ENCODE peak calls at places on chromosomes 4 and X, in five cellular contexts. K is mesenchymal stem cell, T is H9, S is mesendoderm, A is IMR-90. M is an unnamed sample.

GRCh38 chr4:108861339-108861738 is 98.5 kb upstream of the ETNPPL start:
- DNase-seq in A (peak; percentile 24), K (no peak), S (peak; percentile 48), T (peak; percentile 45), M (no peak)

GRCh38 chr4:56181140-56181950 is 205.9 kb downstream of the AASDH start:
- DNase-seq in A (no peak), K (no peak), S (peak; percentile 64), T (no peak), M (no peak)

GRCh38 chr4:156746111-156746510 is 225.5 kb downstream of the PDGFC start:
- DNase-seq in S (no peak), K (no peak), T (no peak), A (no peak), M (no peak)

GRCh38 chrX:15674514-15674898 is 9.9 kb upstream of the CLTRN start:
- DNase-seq in K (peak; percentile 95), T (no peak), A (peak; percentile 96), S (no peak), M (peak; percentile 80)

GRCh38 chrX:34546366-34546765 is 110.7 kb downstream of the TMEM47 start:
- DNase-seq in S (no peak), T (no peak), A (no peak), K (no peak), M (no peak)

GRCh38 chrX:24025741-24026402 is 1.1 kb downstream of the KLHL15 start:
- DNase-seq in S (peak; percentile 70), A (peak; percentile 81), K (peak; percentile 76), T (peak; percentile 70), M (no peak)

GRCh38 chr4:118326585-118326984 is 26.2 kb downstream of the PRSS12 start:
- DNase-seq in T (no peak), A (no peak), K (no peak), S (no peak), M (no peak)

GRCh38 chrX:22674947-22675346 is 324.8 kb upstream of the DDX53 start:
- DNase-seq in K (no peak), A (no peak), T (no peak), S (no peak), M (no peak)

GRCh38 chr4:1834047-1834769 is 21.7 kb downstream of the LETM1 start:
- DNase-seq in K (no peak), T (no peak), A (no peak), S (no peak), M (no peak)

GRCh38 chrX:104435249-104435648 is 130.8 kb upstream of the IL1RAPL2 start:
- DNase-seq in S (no peak), A (no peak), K (no peak), T (no peak), M (no peak)

GRCh38 chr4:38529189-38530115 is 134.5 kb upstream of the KLF3 start:
- DNase-seq in K (no peak), A (no peak), S (peak; percentile 15), T (no peak), M (no peak)

GRCh38 chrX:3514996-3515395 is 168.5 kb upstream of the MXRA5 start:
- DNase-seq in K (no peak), A (peak; percentile 50), S (no peak), T (no peak), M (no peak)

GRCh38 chrX:124362072-124362471 is 15.7 kb downstream of the SH2D1A start:
- DNase-seq in S (no peak), K (no peak), A (no peak), T (no peak), M (no peak)

GRCh38 chrX:68503830-68504229 is 5.0 kb downstream of the YIPF6 start:
- DNase-seq in T (no peak), K (no peak), S (no peak), A (peak; percentile 17), M (no peak)

GRCh38 chr4:105944535-105944934 is 49.3 kb downstream of the NPNT start:
- DNase-seq in K (no peak), T (no peak), S (no peak), A (peak; percentile 12), M (no peak)

GRCh38 chr4:55736605-55737183 is 82.9 kb upstream of the EXOC1L start:
- DNase-seq in T (no peak), S (no peak), A (peak; percentile 3), K (no peak), M (no peak)

GRCh38 chr4:24126776-24127175 is 236.9 kb upstream of the PPARGC1A start:
- DNase-seq in S (no peak), A (no peak), K (no peak), T (no peak), M (no peak)

GRCh38 chr4:42150653-42151567 is 1.5 kb downstream of the BEND4 start:
- DNase-seq in S (peak; percentile 42), K (peak; percentile 7), T (peak; percentile 38), A (no peak), M (peak; percentile 3)

GRCh38 chr4:6351246-6352000 is 81.8 kb downstream of the WFS1 start:
- DNase-seq in S (no peak), K (no peak), A (no peak), T (no peak), M (no peak)

GRCh38 chrX:15751160-15751819 is 13.2 kb downstream of the CA5B start:
- DNase-seq in S (no peak), K (peak; percentile 88), T (no peak), A (peak; percentile 56), M (no peak)

GRCh38 chrX:45743081-45743533 is 542.4 kb upstream of the DIPK2B start:
- DNase-seq in K (peak; percentile 70), T (peak; percentile 40), S (peak; percentile 49), A (peak; percentile 75), M (no peak)

GRCh38 chrX:34467437-34467836 is 189.6 kb downstream of the TMEM47 start:
- DNase-seq in S (no peak), K (no peak), T (no peak), A (no peak), M (no peak)

GRCh38 chrX:10570601-10571000 is 49.8 kb downstream of the MID1 start:
- DNase-seq in K (no peak), A (no peak), T (no peak), S (no peak), M (no peak)

GRCh38 chr4:153246446-153247115 is 42.3 kb downstream of the TRIM2 start:
- DNase-seq in A (no peak), K (no peak), T (no peak), S (no peak), M (no peak)

GRCh38 chrX:136847874-136848273 is 32.7 kb downstream of the RBMX start:
- DNase-seq in T (no peak), S (no peak), A (peak; percentile 73), K (no peak), M (no peak)

GRCh38 chr4:28357985-28358384 is 1497.3 kb downstream of the STIM2 start:
- DNase-seq in S (peak; percentile 71), K (no peak), A (peak; percentile 39), T (peak; percentile 40), M (peak; percentile 21)

GRCh38 chr4:159296061-159296460 is 193.2 kb downstream of the RAPGEF2 start:
- DNase-seq in S (no peak), K (peak; percentile 74), T (no peak), A (peak; percentile 85), M (no peak)

GRCh38 chr4:121885115-121885514 is 14.8 kb upstream of the BBS7 start:
- DNase-seq in S (no peak), K (no peak), T (no peak), A (no peak), M (no peak)

GRCh38 chrX:131675596-131676194 is 131.8 kb downstream of the OR13H1 start:
- DNase-seq in S (peak; percentile 49), K (peak; percentile 34), T (peak; percentile 27), A (peak; percentile 1), M (peak; percentile 3)

GRCh38 chr4:165207016-165207430 is 338 bp upstream of the KLHL2 start:
- DNase-seq in A (peak; percentile 31), S (peak; percentile 46), K (no peak), T (peak; percentile 33), M (peak; percentile 20)

GRCh38 chr4:24722026-24722568 is 73.3 kb upstream of the SOD3 start:
- DNase-seq in S (peak; percentile 38), T (no peak), K (no peak), A (no peak), M (no peak)

GRCh38 chr4:6732441-6733357 is 16.7 kb downstream of the BLOC1S4 start:
- DNase-seq in S (peak; percentile 68), K (peak; percentile 88), A (peak; percentile 94), T (no peak), M (no peak)

GRCh38 chrX:28854637-28855036 is 267.4 kb downstream of the IL1RAPL1 start:
- DNase-seq in A (peak; percentile 39), K (no peak), T (no peak), S (no peak), M (no peak)

GRCh38 chr4:18938343-18939109 is 917.0 kb upstream of the LCORL start:
- DNase-seq in K (no peak), S (peak; percentile 22), A (no peak), T (no peak), M (no peak)

GRCh38 chrX:40083979-40084359 is 13.8 kb downstream of the BCOR start:
- DNase-seq in S (no peak), A (no peak), T (no peak), K (no peak), M (no peak)
- H3K9ac ChIP-seq in S (peak overlapping the region; percentile 57), A (no peak overlapping the region), T (no peak overlapping the region), K (peak overlapping the region; percentile 71), M (no peak overlapping the region)

GRCh38 chr4:140047781-140048180 is 106.2 kb downstream of the MAML3 start:
- DNase-seq in A (no peak), T (no peak), K (no peak), S (no peak), M (no peak)
- H3K18ac ChIP-seq in A (peak overlapping the region; percentile 13), T (no peak overlapping the region), K (no peak overlapping the region), S (peak overlapping the region; percentile 81), M (peak overlapping the region; percentile 15)

DNA sequence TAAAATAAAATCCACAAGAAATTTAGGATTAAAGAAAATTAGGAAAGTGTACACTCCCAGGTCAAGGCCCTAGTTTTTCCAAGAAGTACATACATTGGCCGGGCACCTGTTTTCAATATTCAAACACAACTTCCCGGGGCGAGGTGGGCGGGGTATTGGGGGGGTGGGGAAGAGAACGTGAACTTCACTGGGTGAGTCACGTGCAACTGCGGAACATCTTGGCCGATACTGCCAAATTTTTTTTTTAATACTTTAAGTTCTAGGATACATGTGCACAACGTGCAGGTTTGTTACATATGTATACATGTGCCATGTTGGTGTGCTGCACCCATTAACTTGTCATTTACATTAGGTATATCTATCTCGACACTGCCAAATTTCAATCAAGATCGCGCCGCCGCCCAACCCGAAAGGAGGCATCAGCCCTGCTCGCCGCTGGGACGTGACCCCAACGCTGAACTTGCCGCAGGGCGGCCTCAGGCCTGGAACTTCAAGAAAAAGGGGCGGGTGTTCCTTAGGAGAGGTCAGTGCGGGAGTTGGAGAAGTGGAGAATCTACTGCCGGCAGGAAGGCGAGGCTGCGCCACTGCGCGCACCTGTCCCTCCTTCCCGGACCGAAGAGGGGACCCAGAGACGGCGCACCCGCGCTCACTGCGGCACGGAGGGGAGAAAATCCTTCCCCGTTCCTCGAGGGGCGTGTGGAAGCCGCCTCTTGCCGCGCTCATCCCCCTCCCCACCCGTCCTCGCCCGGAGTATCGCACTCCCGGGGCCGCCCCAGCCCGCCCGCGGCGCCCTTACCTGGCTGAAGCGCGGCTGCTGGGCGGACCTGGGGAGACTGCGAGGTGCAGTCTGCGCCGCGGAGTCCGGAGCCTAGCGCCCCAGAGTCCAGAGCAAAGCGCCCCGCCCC is at the start of gene TEC:
- DNase-seq in K (peak; percentile 64), A (no peak), T (peak; percentile 75), S (peak; percentile 84), M (peak; percentile 20)
- H2BK5ac ChIP-seq in K (peak within 1 kb of the TSS; percentile 76), A (peak within 1 kb of the TSS; percentile 13), T (no peak within 1 kb of the TSS), S (no peak within 1 kb of the TSS), M (no peak within 1 kb of the TSS)

DNA sequence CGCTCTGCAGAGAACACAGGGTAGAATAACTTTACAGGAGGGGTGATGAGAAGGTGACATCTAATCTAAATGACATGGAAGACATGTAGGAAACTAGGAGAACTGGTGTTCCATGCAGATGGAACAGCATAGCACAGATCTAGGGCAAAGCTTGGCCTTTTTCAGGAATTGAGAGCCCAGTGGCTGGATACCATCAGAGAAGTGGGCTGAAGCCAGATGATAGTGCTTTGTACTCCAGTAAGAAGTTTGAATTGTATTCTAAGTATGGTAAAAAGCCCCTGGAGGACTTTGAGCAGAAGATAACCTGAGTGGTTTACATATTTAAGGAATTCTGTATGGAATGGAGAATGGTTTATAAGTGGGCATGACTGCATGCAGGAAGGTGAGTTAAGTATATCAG is 32.8 kb downstream of the ENOPH1 start:
- DNase-seq in A (no peak), T (no peak), K (no peak), S (no peak), M (no peak)
- H3K9ac ChIP-seq in A (no peak overlapping the region), T (no peak overlapping the region), K (no peak overlapping the region), S (no peak overlapping the region), M (no peak overlapping the region)

M was measured in neuronal stem cell.